ENCODE peak calls at places on chromosomes 5 and 9, in ten cellular contexts. One of them, this sample, is unnamed.
A peak's percentile ranks its signal among the peaks of the same experiment; 100 is the strongest.

GRCh38 chr9:113370806-113371325 is 5.9 kb downstream of the HDHD3 start:
- DNase-seq in endothelial cell: no peak
- DNase-seq in HEK293T: no peak
- DNase-seq in NT2/D1: no peak
- DNase-seq in AG08396: no peak
- DNase-seq in anterior cingulate cortex: no peak
- DNase-seq in activated CD4-positive, alpha-beta T cell treated with anti-CD3 and anti-CD28 coated beads, Interleukin-2, amount 50 U/mL, for 1 hour: no peak
- DNase-seq in AG10803: no peak
- DNase-seq in GM04504: no peak
- DNase-seq in NCI-H1105: peak; percentile 77
- DNase-seq in this sample: no peak

GRCh38 chr5:120919017-120919416 is 454.9 kb downstream of the PRR16 start:
- DNase-seq in endothelial cell: no peak
- DNase-seq in HEK293T: no peak
- DNase-seq in NT2/D1: no peak
- DNase-seq in AG08396: no peak
- DNase-seq in anterior cingulate cortex: no peak
- DNase-seq in activated CD4-positive, alpha-beta T cell treated with anti-CD3 and anti-CD28 coated beads, Interleukin-2, amount 50 U/mL, for 1 hour: no peak
- DNase-seq in AG10803: no peak
- DNase-seq in GM04504: no peak
- DNase-seq in NCI-H1105: no peak
- DNase-seq in this sample: no peak

GRCh38 chr9:96089425-96089824 is 212.6 kb downstream of the HSD17B3 start:
- DNase-seq in endothelial cell: no peak
- DNase-seq in HEK293T: no peak
- DNase-seq in NT2/D1: no peak
- DNase-seq in AG08396: no peak
- DNase-seq in anterior cingulate cortex: no peak
- DNase-seq in activated CD4-positive, alpha-beta T cell treated with anti-CD3 and anti-CD28 coated beads, Interleukin-2, amount 50 U/mL, for 1 hour: no peak
- DNase-seq in AG10803: no peak
- DNase-seq in GM04504: no peak
- DNase-seq in NCI-H1105: no peak
- DNase-seq in this sample: no peak

GRCh38 chr5:141910271-141910673 is 13.4 kb upstream of the DELE1 start:
- DNase-seq in endothelial cell: no peak
- DNase-seq in HEK293T: no peak
- DNase-seq in NT2/D1: no peak
- DNase-seq in AG08396: no peak
- DNase-seq in anterior cingulate cortex: no peak
- DNase-seq in activated CD4-positive, alpha-beta T cell treated with anti-CD3 and anti-CD28 coated beads, Interleukin-2, amount 50 U/mL, for 1 hour: no peak
- DNase-seq in AG10803: no peak
- DNase-seq in GM04504: peak; percentile 54
- DNase-seq in NCI-H1105: no peak
- DNase-seq in this sample: no peak

GRCh38 chr5:96026334-96027065 is 64.8 kb upstream of the ELL2 start:
- DNase-seq in endothelial cell: no peak
- DNase-seq in HEK293T: no peak
- DNase-seq in NT2/D1: no peak
- DNase-seq in AG08396: no peak
- DNase-seq in anterior cingulate cortex: no peak
- DNase-seq in activated CD4-positive, alpha-beta T cell treated with anti-CD3 and anti-CD28 coated beads, Interleukin-2, amount 50 U/mL, for 1 hour: no peak
- DNase-seq in AG10803: peak; percentile 96
- DNase-seq in GM04504: peak; percentile 85
- DNase-seq in NCI-H1105: no peak
- DNase-seq in this sample: no peak

GRCh38 chr9:98175013-98175679 is 17.3 kb downstream of the CORO2A start:
- DNase-seq in endothelial cell: no peak
- DNase-seq in HEK293T: no peak
- DNase-seq in NT2/D1: no peak
- DNase-seq in AG08396: no peak
- DNase-seq in anterior cingulate cortex: no peak
- DNase-seq in activated CD4-positive, alpha-beta T cell treated with anti-CD3 and anti-CD28 coated beads, Interleukin-2, amount 50 U/mL, for 1 hour: no peak
- DNase-seq in AG10803: no peak
- DNase-seq in GM04504: no peak
- DNase-seq in NCI-H1105: no peak
- DNase-seq in this sample: no peak

GRCh38 chr5:123090641-123091257 is 1.7 kb downstream of the PRDM6 start:
- DNase-seq in endothelial cell: peak; percentile 22
- DNase-seq in HEK293T: no peak
- DNase-seq in NT2/D1: no peak
- DNase-seq in AG08396: peak; percentile 27
- DNase-seq in anterior cingulate cortex: no peak
- DNase-seq in activated CD4-positive, alpha-beta T cell treated with anti-CD3 and anti-CD28 coated beads, Interleukin-2, amount 50 U/mL, for 1 hour: no peak
- DNase-seq in AG10803: no peak
- DNase-seq in GM04504: no peak
- DNase-seq in NCI-H1105: no peak
- DNase-seq in this sample: no peak

GRCh38 chr9:123616707-123617106 is 260.7 kb downstream of the CRB2 start:
- DNase-seq in endothelial cell: no peak
- DNase-seq in HEK293T: no peak
- DNase-seq in NT2/D1: peak; percentile 30
- DNase-seq in AG08396: no peak
- DNase-seq in anterior cingulate cortex: no peak
- DNase-seq in activated CD4-positive, alpha-beta T cell treated with anti-CD3 and anti-CD28 coated beads, Interleukin-2, amount 50 U/mL, for 1 hour: no peak
- DNase-seq in AG10803: no peak
- DNase-seq in GM04504: no peak
- DNase-seq in NCI-H1105: no peak
- DNase-seq in this sample: no peak

GRCh38 chr9:14119694-14120514 is 194.0 kb downstream of the NFIB start:
- DNase-seq in endothelial cell: no peak
- DNase-seq in HEK293T: no peak
- DNase-seq in NT2/D1: no peak
- DNase-seq in AG08396: no peak
- DNase-seq in anterior cingulate cortex: no peak
- DNase-seq in activated CD4-positive, alpha-beta T cell treated with anti-CD3 and anti-CD28 coated beads, Interleukin-2, amount 50 U/mL, for 1 hour: no peak
- DNase-seq in AG10803: peak; percentile 16
- DNase-seq in GM04504: no peak
- DNase-seq in NCI-H1105: no peak
- DNase-seq in this sample: no peak

GRCh38 chr5:139392324-139392677 is 2.6 kb upstream of the MZB1 start:
- DNase-seq in endothelial cell: no peak
- DNase-seq in HEK293T: no peak
- DNase-seq in NT2/D1: no peak
- DNase-seq in AG08396: peak; percentile 5
- DNase-seq in anterior cingulate cortex: no peak
- DNase-seq in activated CD4-positive, alpha-beta T cell treated with anti-CD3 and anti-CD28 coated beads, Interleukin-2, amount 50 U/mL, for 1 hour: no peak
- DNase-seq in AG10803: no peak
- DNase-seq in GM04504: no peak
- DNase-seq in NCI-H1105: no peak
- DNase-seq in this sample: no peak

GRCh38 chr9:132997591-132997990 is 19.1 kb downstream of the GFI1B start:
- DNase-seq in endothelial cell: no peak
- DNase-seq in HEK293T: no peak
- DNase-seq in NT2/D1: no peak
- DNase-seq in AG08396: peak; percentile 57
- DNase-seq in anterior cingulate cortex: no peak
- DNase-seq in activated CD4-positive, alpha-beta T cell treated with anti-CD3 and anti-CD28 coated beads, Interleukin-2, amount 50 U/mL, for 1 hour: no peak
- DNase-seq in AG10803: peak; percentile 60
- DNase-seq in GM04504: no peak
- DNase-seq in NCI-H1105: no peak
- DNase-seq in this sample: no peak

GRCh38 chr5:35830587-35830986 is 26.1 kb upstream of the IL7R start:
- DNase-seq in endothelial cell: no peak
- DNase-seq in HEK293T: no peak
- DNase-seq in NT2/D1: no peak
- DNase-seq in AG08396: no peak
- DNase-seq in anterior cingulate cortex: no peak
- DNase-seq in activated CD4-positive, alpha-beta T cell treated with anti-CD3 and anti-CD28 coated beads, Interleukin-2, amount 50 U/mL, for 1 hour: no peak
- DNase-seq in AG10803: peak; percentile 21
- DNase-seq in GM04504: no peak
- DNase-seq in NCI-H1105: no peak
- DNase-seq in this sample: no peak

GRCh38 chr5:39896706-39897105 is 471.9 kb upstream of the DAB2 start:
- DNase-seq in endothelial cell: no peak
- DNase-seq in HEK293T: no peak
- DNase-seq in NT2/D1: no peak
- DNase-seq in AG08396: no peak
- DNase-seq in anterior cingulate cortex: no peak
- DNase-seq in activated CD4-positive, alpha-beta T cell treated with anti-CD3 and anti-CD28 coated beads, Interleukin-2, amount 50 U/mL, for 1 hour: no peak
- DNase-seq in AG10803: no peak
- DNase-seq in GM04504: no peak
- DNase-seq in NCI-H1105: no peak
- DNase-seq in this sample: no peak

GRCh38 chr5:178192244-178192643 is 5.1 kb upstream of the GMCL2 start:
- DNase-seq in endothelial cell: no peak
- DNase-seq in HEK293T: no peak
- DNase-seq in NT2/D1: no peak
- DNase-seq in AG08396: no peak
- DNase-seq in anterior cingulate cortex: no peak
- DNase-seq in activated CD4-positive, alpha-beta T cell treated with anti-CD3 and anti-CD28 coated beads, Interleukin-2, amount 50 U/mL, for 1 hour: no peak
- DNase-seq in AG10803: no peak
- DNase-seq in GM04504: no peak
- DNase-seq in NCI-H1105: no peak
- DNase-seq in this sample: no peak

GRCh38 chr5:43553381-43553780 is 3.5 kb downstream of the PAIP1 start:
- DNase-seq in endothelial cell: no peak
- DNase-seq in HEK293T: no peak
- DNase-seq in NT2/D1: no peak
- DNase-seq in AG08396: no peak
- DNase-seq in anterior cingulate cortex: no peak
- DNase-seq in activated CD4-positive, alpha-beta T cell treated with anti-CD3 and anti-CD28 coated beads, Interleukin-2, amount 50 U/mL, for 1 hour: no peak
- DNase-seq in AG10803: no peak
- DNase-seq in GM04504: no peak
- DNase-seq in NCI-H1105: no peak
- DNase-seq in this sample: peak; percentile 64

GRCh38 chr5:53265043-53265442 is 155.5 kb upstream of the MOCS2 start:
- DNase-seq in endothelial cell: no peak
- DNase-seq in HEK293T: no peak
- DNase-seq in NT2/D1: no peak
- DNase-seq in AG08396: no peak
- DNase-seq in anterior cingulate cortex: no peak
- DNase-seq in activated CD4-positive, alpha-beta T cell treated with anti-CD3 and anti-CD28 coated beads, Interleukin-2, amount 50 U/mL, for 1 hour: no peak
- DNase-seq in AG10803: no peak
- DNase-seq in GM04504: no peak
- DNase-seq in NCI-H1105: no peak
- DNase-seq in this sample: no peak

GRCh38 chr5:138932171-138932810 is 57.2 kb upstream of the LRRTM2 start:
- DNase-seq in endothelial cell: no peak
- DNase-seq in HEK293T: no peak
- DNase-seq in NT2/D1: no peak
- DNase-seq in AG08396: no peak
- DNase-seq in anterior cingulate cortex: no peak
- DNase-seq in activated CD4-positive, alpha-beta T cell treated with anti-CD3 and anti-CD28 coated beads, Interleukin-2, amount 50 U/mL, for 1 hour: no peak
- DNase-seq in AG10803: no peak
- DNase-seq in GM04504: no peak
- DNase-seq in NCI-H1105: no peak
- DNase-seq in this sample: no peak

GRCh38 chr5:142225141-142225540 is 99.7 kb downstream of the SPRY4 start:
- DNase-seq in endothelial cell: no peak
- DNase-seq in HEK293T: no peak
- DNase-seq in NT2/D1: no peak
- DNase-seq in AG08396: no peak
- DNase-seq in anterior cingulate cortex: no peak
- DNase-seq in activated CD4-positive, alpha-beta T cell treated with anti-CD3 and anti-CD28 coated beads, Interleukin-2, amount 50 U/mL, for 1 hour: no peak
- DNase-seq in AG10803: no peak
- DNase-seq in GM04504: no peak
- DNase-seq in NCI-H1105: no peak
- DNase-seq in this sample: no peak

GRCh38 chr5:927172-928015 is 34.7 kb downstream of the TRIP13 start:
- DNase-seq in endothelial cell: no peak
- DNase-seq in HEK293T: no peak
- DNase-seq in NT2/D1: no peak
- DNase-seq in AG08396: no peak
- DNase-seq in anterior cingulate cortex: no peak
- DNase-seq in activated CD4-positive, alpha-beta T cell treated with anti-CD3 and anti-CD28 coated beads, Interleukin-2, amount 50 U/mL, for 1 hour: no peak
- DNase-seq in AG10803: no peak
- DNase-seq in GM04504: no peak
- DNase-seq in NCI-H1105: no peak
- DNase-seq in this sample: no peak

GRCh38 chr9:121837113-121838010 is 185.9 kb downstream of the DAB2IP start:
- DNase-seq in endothelial cell: no peak
- DNase-seq in HEK293T: no peak
- DNase-seq in NT2/D1: no peak
- DNase-seq in AG08396: no peak
- DNase-seq in anterior cingulate cortex: no peak
- DNase-seq in activated CD4-positive, alpha-beta T cell treated with anti-CD3 and anti-CD28 coated beads, Interleukin-2, amount 50 U/mL, for 1 hour: no peak
- DNase-seq in AG10803: no peak
- DNase-seq in GM04504: no peak
- DNase-seq in NCI-H1105: no peak
- DNase-seq in this sample: no peak

GRCh38 chr9:136722969-136723356 is 10.6 kb downstream of the DIPK1B start:
- DNase-seq in endothelial cell: no peak
- DNase-seq in HEK293T: no peak
- DNase-seq in NT2/D1: no peak
- DNase-seq in AG08396: no peak
- DNase-seq in anterior cingulate cortex: no peak
- DNase-seq in activated CD4-positive, alpha-beta T cell treated with anti-CD3 and anti-CD28 coated beads, Interleukin-2, amount 50 U/mL, for 1 hour: no peak
- DNase-seq in AG10803: no peak
- DNase-seq in GM04504: no peak
- DNase-seq in NCI-H1105: no peak
- DNase-seq in this sample: peak; percentile 49

GRCh38 chr9:38700695-38701094 is 19.2 kb downstream of the FAM240B start:
- DNase-seq in endothelial cell: no peak
- DNase-seq in HEK293T: no peak
- DNase-seq in NT2/D1: no peak
- DNase-seq in AG08396: no peak
- DNase-seq in anterior cingulate cortex: no peak
- DNase-seq in activated CD4-positive, alpha-beta T cell treated with anti-CD3 and anti-CD28 coated beads, Interleukin-2, amount 50 U/mL, for 1 hour: no peak
- DNase-seq in AG10803: no peak
- DNase-seq in GM04504: no peak
- DNase-seq in NCI-H1105: no peak
- DNase-seq in this sample: no peak

GRCh38 chr9:68947842-68948569 is 65.9 kb downstream of the PRKACG start:
- DNase-seq in endothelial cell: no peak
- DNase-seq in HEK293T: no peak
- DNase-seq in NT2/D1: no peak
- DNase-seq in AG08396: no peak
- DNase-seq in anterior cingulate cortex: no peak
- DNase-seq in activated CD4-positive, alpha-beta T cell treated with anti-CD3 and anti-CD28 coated beads, Interleukin-2, amount 50 U/mL, for 1 hour: no peak
- DNase-seq in AG10803: no peak
- DNase-seq in GM04504: no peak
- DNase-seq in NCI-H1105: no peak
- DNase-seq in this sample: no peak

GRCh38 chr5:112616812-112617547 is 120.7 kb upstream of the APC start:
- DNase-seq in endothelial cell: no peak
- DNase-seq in HEK293T: no peak
- DNase-seq in NT2/D1: no peak
- DNase-seq in AG08396: no peak
- DNase-seq in anterior cingulate cortex: no peak
- DNase-seq in activated CD4-positive, alpha-beta T cell treated with anti-CD3 and anti-CD28 coated beads, Interleukin-2, amount 50 U/mL, for 1 hour: no peak
- DNase-seq in AG10803: peak; percentile 28
- DNase-seq in GM04504: no peak
- DNase-seq in NCI-H1105: peak; percentile 40
- DNase-seq in this sample: no peak

GRCh38 chr9:103941104-103941503 is 153.0 kb upstream of the SMC2 start:
- DNase-seq in endothelial cell: no peak
- DNase-seq in HEK293T: no peak
- DNase-seq in NT2/D1: no peak
- DNase-seq in AG08396: no peak
- DNase-seq in anterior cingulate cortex: no peak
- DNase-seq in activated CD4-positive, alpha-beta T cell treated with anti-CD3 and anti-CD28 coated beads, Interleukin-2, amount 50 U/mL, for 1 hour: no peak
- DNase-seq in AG10803: no peak
- DNase-seq in GM04504: no peak
- DNase-seq in NCI-H1105: no peak
- DNase-seq in this sample: no peak

GRCh38 chr5:16600397-16600796 is 16.4 kb downstream of the RETREG1 start:
- DNase-seq in endothelial cell: no peak
- DNase-seq in HEK293T: no peak
- DNase-seq in NT2/D1: no peak
- DNase-seq in AG08396: no peak
- DNase-seq in anterior cingulate cortex: peak; percentile 69
- DNase-seq in activated CD4-positive, alpha-beta T cell treated with anti-CD3 and anti-CD28 coated beads, Interleukin-2, amount 50 U/mL, for 1 hour: no peak
- DNase-seq in AG10803: no peak
- DNase-seq in GM04504: no peak
- DNase-seq in NCI-H1105: no peak
- DNase-seq in this sample: peak; percentile 23

GRCh38 chr5:5752844-5753243 is 330.4 kb downstream of the ICE1 start:
- DNase-seq in endothelial cell: no peak
- DNase-seq in HEK293T: no peak
- DNase-seq in NT2/D1: no peak
- DNase-seq in AG08396: no peak
- DNase-seq in anterior cingulate cortex: no peak
- DNase-seq in activated CD4-positive, alpha-beta T cell treated with anti-CD3 and anti-CD28 coated beads, Interleukin-2, amount 50 U/mL, for 1 hour: no peak
- DNase-seq in AG10803: no peak
- DNase-seq in GM04504: no peak
- DNase-seq in NCI-H1105: no peak
- DNase-seq in this sample: no peak

GRCh38 chr5:1477341-1477740 is 32.1 kb upstream of the SLC6A3 start:
- DNase-seq in endothelial cell: no peak
- DNase-seq in HEK293T: no peak
- DNase-seq in NT2/D1: no peak
- DNase-seq in AG08396: no peak
- DNase-seq in anterior cingulate cortex: peak; percentile 25
- DNase-seq in activated CD4-positive, alpha-beta T cell treated with anti-CD3 and anti-CD28 coated beads, Interleukin-2, amount 50 U/mL, for 1 hour: no peak
- DNase-seq in AG10803: no peak
- DNase-seq in GM04504: no peak
- DNase-seq in NCI-H1105: no peak
- DNase-seq in this sample: no peak